ENCODE peak calls at places on chromosomes 13 and 19, in six cellular contexts. I is psoas muscle; T is RWPE2; V is gastrocnemius medialis; O is naive thymus-derived CD4-positive, alpha-beta T cell; R is thoracic aorta. N is an unnamed sample.

GRCh38 chr19:6402834-6403608 is 10.1 kb upstream of the GTF2F1 start:
- DNase-seq in O (no peak), I (no peak), R (no peak), V (no peak), T (no peak), N (no peak)

GRCh38 chr13:44744880-44745633 is 168.9 kb upstream of the TSC22D1 start:
- DNase-seq in O (no peak), R (no peak), I (no peak), V (no peak), T (peak; percentile 71), N (no peak)

GRCh38 chr13:28953714-28954113 is 133.6 kb downstream of the MTUS2 start:
- DNase-seq in T (no peak), O (no peak), R (no peak), V (no peak), I (no peak), N (no peak)

GRCh38 chr13:39144941-39145533 is 106.8 kb downstream of the NHLRC3 start:
- DNase-seq in V (peak; percentile 24), T (no peak), O (no peak), R (no peak), I (peak; percentile 56), N (no peak)

GRCh38 chr19:40745402-40745780 is 4.9 kb downstream of the ACTMAP start:
- DNase-seq in V (no peak), I (no peak), R (no peak), O (no peak), T (no peak), N (no peak)

GRCh38 chr13:44432595-44432994 is 59.0 kb downstream of the SERP2 start:
- DNase-seq in I (no peak), R (no peak), T (no peak), V (no peak), O (no peak), N (no peak)

GRCh38 chr13:91360246-91360751 is 12.8 kb downstream of the MIR17HG start:
- DNase-seq in V (no peak), R (no peak), I (no peak), O (no peak), T (no peak), N (no peak)

GRCh38 chr13:102913924-102914628 is 68.2 kb downstream of the ERCC5 start:
- DNase-seq in T (no peak), R (no peak), I (no peak), O (no peak), V (no peak), N (no peak)

GRCh38 chr19:15421726-15422260 is 3.0 kb upstream of the AKAP8L start:
- DNase-seq in I (peak; percentile 72), R (no peak), O (no peak), V (peak; percentile 46), T (no peak), N (peak; percentile 48)

GRCh38 chr13:32318072-32318471 is 2.8 kb downstream of the BRCA2 start:
- DNase-seq in I (no peak), O (no peak), R (no peak), T (no peak), V (no peak), N (no peak)

GRCh38 chr13:113741101-113741731 is 17.8 kb upstream of the TMEM255B start:
- DNase-seq in T (no peak), O (peak; percentile 31), I (no peak), R (no peak), V (no peak), N (no peak)

GRCh38 chr19:1649706-1650626 is 2.4 kb downstream of the TCF3 start:
- DNase-seq in V (no peak), R (no peak), I (no peak), O (no peak), T (no peak), N (no peak)

GRCh38 chr19:44635581-44636438 is 7.9 kb upstream of the PVR start:
- DNase-seq in I (no peak), R (no peak), O (no peak), V (no peak), T (no peak), N (no peak)

GRCh38 chr13:62377838-62378237 is 962.2 kb upstream of the PCDH20 start:
- DNase-seq in O (no peak), T (no peak), V (no peak), I (no peak), R (no peak), N (no peak)

GRCh38 chr13:48709213-48709612 is 55.5 kb downstream of the CYSLTR2 start:
- DNase-seq in V (no peak), I (no peak), T (no peak), R (no peak), O (no peak), N (no peak)

GRCh38 chr13:105139380-105140285 is 1395.8 kb downstream of the EFNB2 start:
- DNase-seq in V (peak; percentile 11), I (peak; percentile 37), T (no peak), O (peak; percentile 66), R (no peak), N (no peak)

GRCh38 chr19:45069056-45069455 is 7.2 kb downstream of the ZNF296 start:
- DNase-seq in R (no peak), O (no peak), T (no peak), I (no peak), V (no peak), N (no peak)

GRCh38 chr19:38618590-38619360 is at the start of gene EIF3K:
- DNase-seq in O (peak; percentile 94), V (peak; percentile 99), I (peak; percentile 100), R (peak; percentile 91), T (peak; percentile 97), N (peak; percentile 99)
- H3K27me3 ChIP-seq in O (no peaks in the 10 kb centered on the region), V (no peaks in the 10 kb centered on the region), I (no peaks in the 10 kb centered on the region), R (no peaks in the 10 kb centered on the region), T (no peaks in the 10 kb centered on the region), N (no peaks in the 10 kb centered on the region)

DNA sequence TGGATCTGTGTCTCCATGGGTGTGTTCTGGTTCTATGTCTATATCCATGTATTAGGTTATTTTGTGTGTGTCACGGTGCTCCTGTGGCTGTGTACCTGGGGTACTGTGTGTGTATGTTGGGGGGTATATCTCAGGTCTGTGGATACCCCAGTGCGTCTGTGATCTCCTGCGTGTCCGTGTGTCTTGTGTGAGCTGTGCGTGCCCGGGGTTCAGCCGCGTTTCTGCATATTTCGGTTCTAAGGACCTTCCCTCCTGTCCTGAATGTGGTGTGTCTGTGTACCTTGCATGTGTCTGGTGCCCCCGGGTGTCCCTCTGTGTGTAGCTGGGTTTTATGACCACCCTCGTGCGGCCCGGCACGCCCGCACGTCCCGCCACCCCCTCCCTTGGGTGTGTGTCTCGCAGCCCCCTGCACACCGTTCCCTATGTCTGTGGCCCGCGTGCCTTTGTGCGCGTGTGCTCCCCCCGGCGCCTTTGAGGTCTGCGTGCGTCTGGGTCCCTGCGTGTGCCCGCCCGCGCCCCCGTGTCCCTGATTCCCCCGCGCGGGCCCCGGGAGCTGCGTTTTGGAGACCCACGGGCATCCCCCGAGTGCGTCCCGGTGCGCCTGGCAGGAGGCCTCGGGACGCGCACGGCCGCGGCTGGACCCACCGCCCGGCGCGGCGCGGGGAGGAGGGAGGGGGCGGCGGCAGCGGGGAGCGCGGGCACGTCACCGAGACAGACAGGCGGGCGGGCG is 12.3 kb upstream of the NANOS3 start:
- DNase-seq in R (no peak), T (peak; percentile 44), V (no peak), I (peak; percentile 42), O (no peak), N (no peak)
- H3K27me3 ChIP-seq in R (no peaks in the 10 kb centered on the region), T (peaks cover 4% of the 10 kb centered on the region), V (peaks cover 9% of the 10 kb centered on the region), I (no peaks in the 10 kb centered on the region), O (peaks cover 7% of the 10 kb centered on the region), N (no peaks in the 10 kb centered on the region)

GRCh38 chr13:20389696-20390525 is 135.7 kb downstream of the CRYL1 start:
- DNase-seq in T (no peak), R (no peak), O (no peak), I (no peak), V (no peak), N (no peak)
- H3K27me3 ChIP-seq in T (no peaks in the 10 kb centered on the region), R (no peaks in the 10 kb centered on the region), O (no peaks in the 10 kb centered on the region), I (no peaks in the 10 kb centered on the region), V (no peaks in the 10 kb centered on the region), N (no peaks in the 10 kb centered on the region)

DNA sequence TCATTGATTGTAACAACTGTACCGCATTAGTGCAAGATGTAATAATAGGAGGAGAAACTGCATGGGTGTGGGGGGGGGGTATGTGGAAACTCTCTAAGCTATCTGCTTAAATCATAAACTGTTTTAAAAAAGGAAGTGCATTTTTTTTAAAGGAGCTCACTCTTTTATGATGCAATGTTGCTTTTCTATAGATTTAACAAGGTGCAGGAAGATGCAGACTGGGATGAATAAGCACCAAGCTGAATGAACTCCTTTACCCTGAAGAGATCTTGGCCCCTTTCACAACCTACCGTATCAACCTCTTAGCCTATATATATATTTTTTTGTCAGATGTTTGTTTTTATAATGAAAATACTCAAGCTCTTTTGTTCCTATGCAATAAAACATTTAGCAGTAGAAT is 95.9 kb downstream of the AKAP11 start:
- DNase-seq in O (no peak), I (no peak), T (no peak), V (no peak), R (no peak), N (no peak)
- H3K27me3 ChIP-seq in O (no peaks in the 10 kb centered on the region), I (no peaks in the 10 kb centered on the region), T (no peaks in the 10 kb centered on the region), V (no peaks in the 10 kb centered on the region), R (peaks cover 3% of the 10 kb centered on the region), N (no peaks in the 10 kb centered on the region)

N was measured in pancreas.